ENCODE peak calls at places on chromosomes 3 and 15, in eight cellular contexts. One of them, this sample, is unnamed.

GRCh38 chr3:52014613-52015012 is 18.9 kb upstream of the RPL29 start:
- DNase-seq in Kasumi-1: peak
- DNase-seq in upper lobe of left lung: no peak
- DNase-seq in dermis microvascular lymphatic vessel endothelial cell: peak
- DNase-seq in AG10803: no peak
- DNase-seq in retina: no peak
- DNase-seq in A172: no peak
- DNase-seq in stimulated activated CD8-positive, alpha-beta memory T cell treated with anti-CD3 and anti-CD28 coated beads, Interleukin-7, amount 100 ng/mL, for 24 hours: no peak
- DNase-seq in this sample: peak

GRCh38 chr3:9147215-9147895 is 102.1 kb downstream of the SRGAP3 start:
- DNase-seq in Kasumi-1: no peak
- DNase-seq in upper lobe of left lung: no peak
- DNase-seq in dermis microvascular lymphatic vessel endothelial cell: peak
- DNase-seq in AG10803: no peak
- DNase-seq in retina: no peak
- DNase-seq in A172: peak
- DNase-seq in stimulated activated CD8-positive, alpha-beta memory T cell treated with anti-CD3 and anti-CD28 coated beads, Interleukin-7, amount 100 ng/mL, for 24 hours: no peak
- DNase-seq in this sample: no peak

GRCh38 chr3:134126153-134126552 is 96.4 kb upstream of the SLCO2A1 start:
- DNase-seq in Kasumi-1: no peak
- DNase-seq in upper lobe of left lung: no peak
- DNase-seq in dermis microvascular lymphatic vessel endothelial cell: no peak
- DNase-seq in AG10803: no peak
- DNase-seq in retina: no peak
- DNase-seq in A172: no peak
- DNase-seq in stimulated activated CD8-positive, alpha-beta memory T cell treated with anti-CD3 and anti-CD28 coated beads, Interleukin-7, amount 100 ng/mL, for 24 hours: no peak
- DNase-seq in this sample: no peak

GRCh38 chr3:31704651-31705179 is 172.0 kb downstream of the STT3B start:
- DNase-seq in Kasumi-1: no peak
- DNase-seq in upper lobe of left lung: peak
- DNase-seq in dermis microvascular lymphatic vessel endothelial cell: peak
- DNase-seq in AG10803: peak
- DNase-seq in retina: no peak
- DNase-seq in A172: peak
- DNase-seq in stimulated activated CD8-positive, alpha-beta memory T cell treated with anti-CD3 and anti-CD28 coated beads, Interleukin-7, amount 100 ng/mL, for 24 hours: no peak
- DNase-seq in this sample: peak

GRCh38 chr15:56838085-56838484 is 80.4 kb upstream of the TCF12 start:
- DNase-seq in Kasumi-1: no peak
- DNase-seq in upper lobe of left lung: no peak
- DNase-seq in dermis microvascular lymphatic vessel endothelial cell: no peak
- DNase-seq in AG10803: no peak
- DNase-seq in retina: no peak
- DNase-seq in A172: no peak
- DNase-seq in stimulated activated CD8-positive, alpha-beta memory T cell treated with anti-CD3 and anti-CD28 coated beads, Interleukin-7, amount 100 ng/mL, for 24 hours: no peak
- DNase-seq in this sample: no peak

GRCh38 chr3:6108957-6109356 is 752.0 kb upstream of the GRM7 start:
- DNase-seq in Kasumi-1: no peak
- DNase-seq in upper lobe of left lung: no peak
- DNase-seq in dermis microvascular lymphatic vessel endothelial cell: no peak
- DNase-seq in AG10803: no peak
- DNase-seq in retina: no peak
- DNase-seq in A172: no peak
- DNase-seq in stimulated activated CD8-positive, alpha-beta memory T cell treated with anti-CD3 and anti-CD28 coated beads, Interleukin-7, amount 100 ng/mL, for 24 hours: no peak
- DNase-seq in this sample: no peak

GRCh38 chr15:60519218-60519617 is 40.3 kb upstream of the ICE2 start:
- DNase-seq in Kasumi-1: no peak
- DNase-seq in upper lobe of left lung: no peak
- DNase-seq in dermis microvascular lymphatic vessel endothelial cell: peak
- DNase-seq in AG10803: peak
- DNase-seq in retina: no peak
- DNase-seq in A172: no peak
- DNase-seq in stimulated activated CD8-positive, alpha-beta memory T cell treated with anti-CD3 and anti-CD28 coated beads, Interleukin-7, amount 100 ng/mL, for 24 hours: no peak
- DNase-seq in this sample: peak

GRCh38 chr3:23800731-23801130 is 5.0 kb upstream of the UBE2E1 start:
- DNase-seq in Kasumi-1: peak
- DNase-seq in upper lobe of left lung: no peak
- DNase-seq in dermis microvascular lymphatic vessel endothelial cell: peak
- DNase-seq in AG10803: peak
- DNase-seq in retina: no peak
- DNase-seq in A172: no peak
- DNase-seq in stimulated activated CD8-positive, alpha-beta memory T cell treated with anti-CD3 and anti-CD28 coated beads, Interleukin-7, amount 100 ng/mL, for 24 hours: no peak
- DNase-seq in this sample: peak

GRCh38 chr15:82850242-82850591 is 40.8 kb downstream of the WHAMM start:
- DNase-seq in Kasumi-1: no peak
- DNase-seq in upper lobe of left lung: peak
- DNase-seq in dermis microvascular lymphatic vessel endothelial cell: no peak
- DNase-seq in AG10803: peak
- DNase-seq in retina: no peak
- DNase-seq in A172: peak
- DNase-seq in stimulated activated CD8-positive, alpha-beta memory T cell treated with anti-CD3 and anti-CD28 coated beads, Interleukin-7, amount 100 ng/mL, for 24 hours: no peak
- DNase-seq in this sample: peak

GRCh38 chr3:17336291-17336690 is 406.1 kb downstream of the TBC1D5 start:
- DNase-seq in Kasumi-1: no peak
- DNase-seq in upper lobe of left lung: no peak
- DNase-seq in dermis microvascular lymphatic vessel endothelial cell: peak
- DNase-seq in AG10803: peak
- DNase-seq in retina: no peak
- DNase-seq in A172: no peak
- DNase-seq in stimulated activated CD8-positive, alpha-beta memory T cell treated with anti-CD3 and anti-CD28 coated beads, Interleukin-7, amount 100 ng/mL, for 24 hours: no peak
- DNase-seq in this sample: no peak

GRCh38 chr15:27086146-27086545 is 115.2 kb downstream of the GABRG3 start:
- DNase-seq in Kasumi-1: no peak
- DNase-seq in upper lobe of left lung: no peak
- DNase-seq in dermis microvascular lymphatic vessel endothelial cell: no peak
- DNase-seq in AG10803: no peak
- DNase-seq in retina: peak
- DNase-seq in A172: no peak
- DNase-seq in stimulated activated CD8-positive, alpha-beta memory T cell treated with anti-CD3 and anti-CD28 coated beads, Interleukin-7, amount 100 ng/mL, for 24 hours: no peak
- DNase-seq in this sample: no peak

GRCh38 chr3:15360786-15361493 is 28.6 kb upstream of the SH3BP5 start:
- DNase-seq in Kasumi-1: no peak
- DNase-seq in upper lobe of left lung: no peak
- DNase-seq in dermis microvascular lymphatic vessel endothelial cell: peak
- DNase-seq in AG10803: peak
- DNase-seq in retina: no peak
- DNase-seq in A172: no peak
- DNase-seq in stimulated activated CD8-positive, alpha-beta memory T cell treated with anti-CD3 and anti-CD28 coated beads, Interleukin-7, amount 100 ng/mL, for 24 hours: no peak
- DNase-seq in this sample: peak

GRCh38 chr3:190811775-190812480 is 50.6 kb downstream of the GMNC start:
- DNase-seq in Kasumi-1: peak
- DNase-seq in upper lobe of left lung: no peak
- DNase-seq in dermis microvascular lymphatic vessel endothelial cell: peak
- DNase-seq in AG10803: peak
- DNase-seq in retina: peak
- DNase-seq in A172: peak
- DNase-seq in stimulated activated CD8-positive, alpha-beta memory T cell treated with anti-CD3 and anti-CD28 coated beads, Interleukin-7, amount 100 ng/mL, for 24 hours: no peak
- DNase-seq in this sample: peak

GRCh38 chr3:54967586-54968244 is 39.9 kb upstream of the LRTM1 start:
- DNase-seq in Kasumi-1: no peak
- DNase-seq in upper lobe of left lung: no peak
- DNase-seq in dermis microvascular lymphatic vessel endothelial cell: no peak
- DNase-seq in AG10803: peak
- DNase-seq in retina: no peak
- DNase-seq in A172: peak
- DNase-seq in stimulated activated CD8-positive, alpha-beta memory T cell treated with anti-CD3 and anti-CD28 coated beads, Interleukin-7, amount 100 ng/mL, for 24 hours: no peak
- DNase-seq in this sample: peak

GRCh38 chr3:61560452-61561373 is 658 bp upstream of the PTPRG start:
- DNase-seq in Kasumi-1: peak
- DNase-seq in upper lobe of left lung: peak
- DNase-seq in dermis microvascular lymphatic vessel endothelial cell: peak
- DNase-seq in AG10803: peak
- DNase-seq in retina: peak
- DNase-seq in A172: peak
- DNase-seq in stimulated activated CD8-positive, alpha-beta memory T cell treated with anti-CD3 and anti-CD28 coated beads, Interleukin-7, amount 100 ng/mL, for 24 hours: no peak
- DNase-seq in this sample: peak